ENCODE peak calls at places on chromosomes 1 and 21, in four cellular contexts. C is A549, G is K562, B is GM12878. R is an unnamed sample.
A peak's percentile ranks its signal among the peaks of the same experiment; 100 is the strongest.

GRCh38 chr21:41845310-41846032 is 33.7 kb downstream of the PRDM15 start:
- DNase-seq in C (no peak), G (peak; percentile 70), B (no peak), R (no peak)

GRCh38 chr1:193417420-193417819 is 231.0 kb upstream of the B3GALT2 start:
- DNase-seq in C (peak; percentile 11), G (no peak), B (no peak), R (no peak)

GRCh38 chr1:22747021-22747734 is 36.5 kb downstream of the EPHB2 start:
- DNase-seq in C (peak; percentile 83), G (no peak), B (no peak), R (no peak)

GRCh38 chr1:228344631-228345072 is 62.0 kb downstream of the TRIM11 start:
- DNase-seq in C (peak; percentile 23), G (no peak), B (no peak), R (no peak)

GRCh38 chr1:17207966-17208418 is 3.1 kb downstream of the PADI1 start:
- DNase-seq in C (peak; percentile 79), G (peak; percentile 31), B (peak; percentile 72), R (no peak)

GRCh38 chr1:245537992-245538391 is 383.2 kb downstream of the KIF26B start:
- DNase-seq in C (no peak), G (no peak), B (no peak), R (no peak)

GRCh38 chr21:31732891-31733520 is 1.1 kb upstream of the SCAF4 start:
- DNase-seq in C (peak; percentile 9), G (no peak), B (no peak), R (peak; percentile 15)

GRCh38 chr1:55418625-55419024 is 203.5 kb upstream of the USP24 start:
- DNase-seq in C (no peak), G (no peak), B (no peak), R (no peak)

GRCh38 chr1:24118410-24119242 is 6.7 kb upstream of the MYOM3 start:
- DNase-seq in C (no peak), G (no peak), B (no peak), R (peak; percentile 75)

GRCh38 chr1:29808141-29808995 is 572.0 kb downstream of the PTPRU start:
- DNase-seq in C (no peak), G (no peak), B (no peak), R (no peak)

GRCh38 chr1:215114154-215114933 is 31.8 kb downstream of the KCNK2 start:
- DNase-seq in C (peak; percentile 8), G (no peak), B (no peak), R (no peak)

GRCh38 chr1:115640384-115640783 is 1.4 kb upstream of the VANGL1 start:
- DNase-seq in C (no peak), G (peak; percentile 30), B (no peak), R (no peak)

GRCh38 chr1:157045251-157046218 is at the start of gene ARHGEF11:
- DNase-seq in C (peak; percentile 88), G (peak; percentile 94), B (no peak), R (peak; percentile 76)

GRCh38 chr1:96598416-96599168 is 123.0 kb upstream of the PTBP2 start:
- DNase-seq in C (no peak), G (no peak), B (no peak), R (no peak)

GRCh38 chr1:31786366-31787060 is 22.4 kb upstream of the ADGRB2 start:
- DNase-seq in C (no peak), G (no peak), B (no peak), R (no peak)

GRCh38 chr1:109396971-109397370 is 747 bp downstream of the SORT1 start:
- DNase-seq in C (no peak), G (no peak), B (no peak), R (no peak)

GRCh38 chr1:240562111-240562590 is 49.8 kb downstream of the GREM2 start:
- DNase-seq in C (no peak), G (no peak), B (no peak), R (no peak)

GRCh38 chr1:1255078-1255477 is 8.6 kb upstream of the C1QTNF12 start:
- DNase-seq in C (no peak), G (no peak), B (no peak), R (no peak)

GRCh38 chr1:241499910-241500309 is 19.6 kb downstream of the FH start:
- DNase-seq in C (peak; percentile 52), G (no peak), B (no peak), R (peak; percentile 14)

GRCh38 chr1:221712198-221712684 is 29.6 kb downstream of the DUSP10 start:
- DNase-seq in C (peak; percentile 75), G (peak; percentile 23), B (no peak), R (no peak)

GRCh38 chr1:171219751-171220385 is 28.4 kb upstream of the FMO1 start:
- DNase-seq in C (no peak), G (no peak), B (no peak), R (no peak)

GRCh38 chr1:154019940-154020339 is 29.4 kb downstream of the RPS27 start:
- DNase-seq in C (no peak), G (no peak), B (no peak), R (no peak)

GRCh38 chr1:27097484-27097917 is 57.4 kb downstream of the SLC9A1 start:
- DNase-seq in C (peak; percentile 71), G (peak; percentile 87), B (no peak), R (peak; percentile 58)

GRCh38 chr1:147630022-147630421 is 40.3 kb downstream of the ACP6 start:
- DNase-seq in C (no peak), G (no peak), B (no peak), R (no peak)

GRCh38 chr1:116710326-116711060 is 43.0 kb upstream of the IGSF3 start:
- DNase-seq in C (no peak), G (no peak), B (no peak), R (no peak)

GRCh38 chr1:184061396-184062003 is 10.0 kb downstream of the TSEN15 start:
- DNase-seq in C (peak; percentile 31), G (no peak), B (no peak), R (peak; percentile 57)

GRCh38 chr1:155004352-155005075 is 1.9 kb downstream of the ZBTB7B start:
- DNase-seq in C (no peak), G (no peak), B (no peak), R (no peak)

GRCh38 chr1:228271701-228272251 is 63.9 kb downstream of the OBSCN start:
- DNase-seq in C (no peak), G (no peak), B (no peak), R (no peak)

GRCh38 chr1:151991663-151992344 is 1.9 kb downstream of the S100A10 start:
- DNase-seq in C (no peak), G (no peak), B (no peak), R (no peak)

GRCh38 chr1:28322209-28322608 is 6.6 kb upstream of the MED18 start:
- DNase-seq in C (peak; percentile 59), G (no peak), B (peak; percentile 48), R (no peak)

GRCh38 chr1:228339766-228340685 is 66.6 kb downstream of the TRIM11 start:
- DNase-seq in C (no peak), G (no peak), B (no peak), R (no peak)

GRCh38 chr1:154423303-154423987 is 18.3 kb downstream of the IL6R start:
- DNase-seq in C (no peak), G (no peak), B (no peak), R (no peak)

GRCh38 chr1:44571712-44572571 is 102.3 kb downstream of the TMEM53 start:
- DNase-seq in C (no peak), G (peak; percentile 58), B (no peak), R (peak; percentile 39)

GRCh38 chr1:1554926-1555915 is 14.8 kb upstream of the TMEM240 start:
- DNase-seq in C (peak; percentile 40), G (peak; percentile 48), B (no peak), R (no peak)

GRCh38 chr1:154352581-154353459 is 27.5 kb downstream of the ATP8B2 start:
- DNase-seq in C (no peak), G (peak; percentile 62), B (no peak), R (no peak)

GRCh38 chr1:84300991-84301758 is at the start of gene SAMD13:
- DNase-seq in C (peak; percentile 70), G (no peak), B (peak; percentile 37), R (no peak)

GRCh38 chr1:14517813-14518180 is 80.7 kb upstream of the KAZN start:
- DNase-seq in C (no peak), G (no peak), B (no peak), R (no peak)

GRCh38 chr1:14514760-14515159 is 83.7 kb upstream of the KAZN start:
- DNase-seq in C (no peak), G (no peak), B (no peak), R (no peak)

GRCh38 chr1:14519976-14520375 is 78.5 kb upstream of the KAZN start:
- DNase-seq in C (no peak), G (no peak), B (no peak), R (no peak)

GRCh38 chr1:14520514-14521163 is 77.8 kb upstream of the KAZN start:
- DNase-seq in C (no peak), G (no peak), B (peak; percentile 74), R (no peak)

DNA sequence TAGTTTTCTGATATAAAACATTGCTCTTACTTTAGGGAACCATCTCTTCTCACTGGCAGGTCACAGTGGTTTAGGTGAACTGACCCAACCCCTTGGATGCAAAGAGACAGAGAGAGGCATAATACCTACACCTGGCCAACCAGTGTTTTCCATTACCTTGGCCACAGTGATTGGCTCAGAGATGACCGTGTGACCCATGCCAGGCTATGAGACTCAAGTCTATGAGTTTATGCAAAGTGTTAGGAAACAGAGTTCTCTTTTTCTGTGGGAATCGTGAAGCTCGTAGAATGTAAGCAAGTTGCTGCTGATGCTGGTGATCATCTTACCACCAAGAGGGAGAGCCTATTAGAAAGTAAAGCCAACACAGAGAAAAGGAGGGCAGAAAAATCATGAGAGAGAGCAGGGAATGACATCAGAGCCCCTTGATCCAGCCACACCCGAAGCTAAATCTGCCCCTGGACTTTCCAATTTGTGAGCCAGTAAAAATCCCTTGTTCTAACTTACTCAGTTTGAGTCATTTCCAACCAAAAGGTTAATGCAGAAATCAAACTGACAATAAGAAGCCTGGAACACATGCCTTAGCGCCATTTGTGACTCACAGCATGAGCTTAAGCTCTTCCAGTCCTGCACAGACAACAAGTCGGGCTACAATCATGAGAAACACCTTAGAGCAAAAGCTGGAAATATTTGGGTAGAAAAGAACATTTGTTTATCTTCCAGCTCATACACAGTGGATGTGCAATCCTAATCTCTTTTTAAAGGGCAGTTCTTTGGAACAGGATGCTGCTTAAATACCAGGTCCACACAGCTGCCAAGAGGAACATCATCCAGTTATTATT is 81.3 kb upstream of the KAZN start:
- DNase-seq in C (no peak), G (no peak), B (peak; percentile 69), R (no peak)
- TF ChIP-seq ESRRA in C (no peak), G (no peak), B (no peak), R (no peak)

GRCh38 chr1:41955461-41956159 is 36.9 kb upstream of the HIVEP3 start:
- DNase-seq in C (peak; percentile 24), G (no peak), B (peak; percentile 87), R (no peak)
- TF ChIP-seq RFX5 in C (no peak), G (no peak), B (no peak), R (no peak)

GRCh38 chr1:236141447-236142357 is 637 bp upstream of the GPR137B start:
- DNase-seq in C (peak; percentile 43), G (no peak), B (no peak), R (no peak)
- TF ChIP-seq SMC3 in C (peak; percentile 9), G (no peak), B (no peak), R (no peak)

DNA sequence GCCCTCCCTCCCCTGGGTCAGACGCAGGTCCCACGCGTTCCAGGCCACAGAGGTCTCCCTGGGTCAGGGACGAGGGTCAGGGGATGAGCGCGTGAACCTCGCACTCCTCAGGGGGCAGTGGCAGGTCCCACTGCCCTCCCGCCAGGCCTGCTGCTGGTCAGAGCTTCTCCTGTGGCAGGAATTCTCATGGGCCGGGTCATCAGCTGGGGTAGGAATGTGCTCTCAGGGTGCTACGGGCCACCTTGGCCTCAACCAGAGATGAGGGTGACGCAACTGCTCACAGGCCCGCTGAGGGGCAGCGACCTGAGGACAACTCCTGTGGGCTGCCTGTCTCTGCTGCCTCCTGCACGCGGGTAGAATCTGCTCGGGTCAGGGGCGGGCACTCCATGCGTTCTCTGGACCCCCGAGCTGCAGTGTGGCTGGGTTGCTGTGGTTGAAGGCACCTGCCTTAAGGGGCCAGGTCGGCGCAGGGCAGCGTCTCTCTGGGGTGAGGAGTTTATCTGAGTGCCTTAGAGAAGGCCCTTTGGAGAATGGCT is 128.8 kb downstream of the PRDM16 start:
- DNase-seq in C (no peak), G (no peak), B (no peak), R (peak; percentile 53)
- TF ChIP-seq ESRRA in C (no peak), G (no peak), B (no peak), R (no peak)